ENCODE peak calls at places on chromosomes 6 and 20, in seven cellular contexts. I is left lung; X is CD4-positive, CD25-positive, alpha-beta regulatory T cell; F is activated naive CD4-positive, alpha-beta T cell; Y is left ventricle myocardium inferior; P is NCI-H69; L is Daoy. Z is an unnamed sample.

GRCh38 chr20:62921119-62921687 is 5.1 kb downstream of the DIDO1 start:
- DNase-seq in I (no peak), X (peak), F (peak), Y (no peak), P (peak), L (peak), Z (no peak)

GRCh38 chr20:14879020-14879697 is 541.7 kb upstream of the FLRT3 start:
- DNase-seq in I (no peak), X (no peak), F (no peak), Y (no peak), P (peak), L (peak), Z (no peak)

GRCh38 chr20:38633577-38634093 is 32.0 kb downstream of the ARHGAP40 start:
- DNase-seq in I (peak), X (peak), F (peak), Y (no peak), P (peak), L (peak), Z (no peak)

GRCh38 chr6:33585403-33586107 is 5.5 kb upstream of the BAK1 start:
- DNase-seq in I (peak), X (peak), F (peak), Y (peak), P (peak), L (peak), Z (peak)

GRCh38 chr20:4508773-4509172 is 212.9 kb upstream of the PRND start:
- DNase-seq in I (no peak), X (no peak), F (no peak), Y (no peak), P (no peak), L (no peak), Z (no peak)

GRCh38 chr20:5356921-5357320 is 40.2 kb upstream of the PROKR2 start:
- DNase-seq in I (no peak), X (no peak), F (no peak), Y (no peak), P (no peak), L (no peak), Z (no peak)

GRCh38 chr6:156618600-156619205 is 158.5 kb upstream of the ARID1B start:
- DNase-seq in I (no peak), X (no peak), F (no peak), Y (no peak), P (peak), L (no peak), Z (no peak)

GRCh38 chr6:148878683-148879082 is 131.9 kb downstream of the UST start:
- DNase-seq in I (no peak), X (no peak), F (no peak), Y (no peak), P (no peak), L (no peak), Z (no peak)

GRCh38 chr6:22221630-22222029 is 75.2 kb downstream of the PRL start:
- DNase-seq in I (no peak), X (no peak), F (no peak), Y (no peak), P (no peak), L (no peak), Z (no peak)

GRCh38 chr6:119426619-119427018 is 77.1 kb upstream of the MAN1A1 start:
- DNase-seq in I (no peak), X (no peak), F (no peak), Y (no peak), P (peak), L (no peak), Z (no peak)

GRCh38 chr20:23156842-23157423 is 70.8 kb upstream of the CD93 start:
- DNase-seq in I (no peak), X (no peak), F (no peak), Y (no peak), P (no peak), L (no peak), Z (no peak)

GRCh38 chr6:157488635-157489226 is 107.7 kb downstream of the ZDHHC14 start:
- DNase-seq in I (no peak), X (no peak), F (no peak), Y (no peak), P (peak), L (no peak), Z (no peak)

GRCh38 chr6:44415424-44415823 is 27.9 kb downstream of the CDC5L start:
- DNase-seq in I (no peak), X (no peak), F (no peak), Y (no peak), P (no peak), L (no peak), Z (no peak)

GRCh38 chr20:18524646-18525045 is 16.9 kb downstream of the SEC23B start:
- DNase-seq in I (no peak), X (no peak), F (no peak), Y (no peak), P (no peak), L (peak), Z (no peak)

GRCh38 chr20:45097485-45098095 is 3.3 kb downstream of the KCNS1 start:
- DNase-seq in I (peak), X (no peak), F (no peak), Y (no peak), P (no peak), L (no peak), Z (no peak)

GRCh38 chr6:47651505-47651944 is 46.9 kb upstream of the ADGRF4 start:
- DNase-seq in I (no peak), X (no peak), F (no peak), Y (no peak), P (no peak), L (peak), Z (no peak)

GRCh38 chr6:12132351-12133222 is 120.5 kb downstream of the HIVEP1 start:
- DNase-seq in I (no peak), X (no peak), F (no peak), Y (no peak), P (no peak), L (no peak), Z (no peak)

GRCh38 chr6:111758608-111759293 is 114.5 kb downstream of the FYN start:
- DNase-seq in I (no peak), X (peak), F (no peak), Y (no peak), P (peak), L (no peak), Z (no peak)

GRCh38 chr20:49397525-49397924 is 84.9 kb downstream of the KCNB1 start:
- DNase-seq in I (no peak), X (no peak), F (no peak), Y (no peak), P (no peak), L (peak), Z (no peak)

GRCh38 chr6:147534116-147534865 is 25.8 kb downstream of the SAMD5 start:
- DNase-seq in I (no peak), X (no peak), F (no peak), Y (no peak), P (no peak), L (no peak), Z (no peak)

GRCh38 chr6:56372621-56373020 is 125.2 kb upstream of the COL21A1 start:
- DNase-seq in I (no peak), X (no peak), F (no peak), Y (no peak), P (no peak), L (no peak), Z (no peak)

GRCh38 chr6:14681699-14682487 is 564.0 kb upstream of the JARID2 start:
- DNase-seq in I (no peak), X (no peak), F (no peak), Y (no peak), P (no peak), L (peak), Z (no peak)

GRCh38 chr6:79084693-79085092 is 6.6 kb upstream of the PHIP start:
- DNase-seq in I (no peak), X (no peak), F (no peak), Y (no peak), P (peak), L (no peak), Z (no peak)

GRCh38 chr20:14431568-14431967 is 94.2 kb upstream of the FLRT3 start:
- DNase-seq in I (no peak), X (no peak), F (no peak), Y (no peak), P (no peak), L (no peak), Z (no peak)

GRCh38 chr20:6692566-6693168 is 74.8 kb upstream of the BMP2 start:
- DNase-seq in I (peak), X (no peak), F (no peak), Y (peak), P (peak), L (no peak), Z (no peak)

GRCh38 chr20:25006431-25007167 is 14.0 kb upstream of the APMAP start:
- DNase-seq in I (no peak), X (no peak), F (no peak), Y (no peak), P (no peak), L (no peak), Z (no peak)

GRCh38 chr6:40194771-40195170 is 260.5 kb upstream of the MOCS1 start:
- DNase-seq in I (no peak), X (no peak), F (no peak), Y (no peak), P (peak), L (no peak), Z (no peak)

GRCh38 chr6:130778946-130779657 is 48.1 kb upstream of the SMLR1 start:
- DNase-seq in I (no peak), X (no peak), F (no peak), Y (no peak), P (no peak), L (peak), Z (no peak)

GRCh38 chr6:42342011-42342553 is 109.6 kb downstream of the TRERF1 start:
- DNase-seq in I (no peak), X (no peak), F (no peak), Y (no peak), P (no peak), L (no peak), Z (no peak)

Z was measured in dorsolateral prefrontal cortex.